ENCODE peak calls at places on chromosome 12, in seven cellular contexts. E is HuH-7.5; B is frontal cortex; G is psoas muscle; P is foreskin fibroblast; Z is activated CD4-positive, alpha-beta T cell treated with anti-CD3 and anti-CD28 coated beads for 1 hour; C is stimulated activated naive CD4-positive, alpha-beta T cell. L is an unnamed sample.
A peak's percentile ranks its signal among the peaks of the same experiment; 100 is the strongest.

GRCh38 chr12:108804361-108804949 is 52.9 kb downstream of the SSH1 start:
- DNase-seq in E (no peak), B (no peak), G (peak; percentile 82), P (peak; percentile 89), Z (no peak), C (no peak), L (no peak)

GRCh38 chr12:49615725-49616124 is 7.6 kb upstream of the PRPF40B start:
- DNase-seq in E (no peak), B (no peak), G (no peak), P (no peak), Z (no peak), C (no peak), L (no peak)

GRCh38 chr12:122894173-122895121 is 1.5 kb downstream of the VPS37B start:
- DNase-seq in E (no peak), B (no peak), G (no peak), P (no peak), Z (no peak), C (no peak), L (peak; percentile 15)

GRCh38 chr12:13179159-13180074 is 17.1 kb upstream of the EMP1 start:
- DNase-seq in E (no peak), B (peak; percentile 28), G (peak; percentile 68), P (no peak), Z (peak; percentile 38), C (no peak), L (peak; percentile 27)

GRCh38 chr12:102300824-102301461 is 103.3 kb upstream of the PMCH start:
- DNase-seq in E (peak; percentile 29), B (no peak), G (no peak), P (peak; percentile 29), Z (no peak), C (no peak), L (no peak)

GRCh38 chr12:109203480-109203879 is 87.1 kb downstream of the ACACB start:
- DNase-seq in E (no peak), B (no peak), G (no peak), P (no peak), Z (no peak), C (no peak), L (no peak)

GRCh38 chr12:124687695-124688301 is 120.4 kb upstream of the NCOR2 start:
- DNase-seq in E (no peak), B (peak; percentile 43), G (no peak), P (no peak), Z (no peak), C (no peak), L (no peak)

GRCh38 chr12:124332900-124333299 is 38.0 kb downstream of the RFLNA start:
- DNase-seq in E (no peak), B (no peak), G (no peak), P (no peak), Z (no peak), C (no peak), L (no peak)

GRCh38 chr12:52439845-52440244 is 5.7 kb upstream of the KRT75 start:
- DNase-seq in E (no peak), B (no peak), G (no peak), P (no peak), Z (no peak), C (no peak), L (no peak)

GRCh38 chr12:44817687-44818086 is 58.4 kb downstream of the NELL2 start:
- DNase-seq in E (no peak), B (no peak), G (no peak), P (no peak), Z (no peak), C (no peak), L (no peak)

GRCh38 chr12:55188974-55189556 is 31.8 kb upstream of the OR10A7 start:
- DNase-seq in E (peak; percentile 22), B (peak; percentile 17), G (no peak), P (peak; percentile 38), Z (no peak), C (no peak), L (no peak)

GRCh38 chr12:19234171-19234704 is 104.7 kb downstream of the PLEKHA5 start:
- DNase-seq in E (no peak), B (no peak), G (no peak), P (no peak), Z (no peak), C (no peak), L (no peak)

GRCh38 chr12:57069522-57069921 is 9.1 kb downstream of the NEMP1 start:
- DNase-seq in E (no peak), B (peak; percentile 57), G (no peak), P (peak; percentile 84), Z (peak; percentile 23), C (peak; percentile 58), L (peak; percentile 37)